ENCODE peak calls at places on chromosomes 16 and 17, in five cellular contexts. V is endothelial cell of umbilical vein; E is fibroblast of lung; K is heart right ventricle; R is CD8-positive, alpha-beta memory T cell. G is an unnamed sample. For H3K36me3, H3K27me3 and H3K4me1, the result is how much of the 10 kb centered on the place peaks cover.

GRCh38 chr16:17343028-17343427 is 127.7 kb downstream of the XYLT1 start:
- DNase-seq in V (no peak), E (no peak), K (no peak), R (peak), G (no peak)

GRCh38 chr16:65229191-65229662 is 107.4 kb upstream of the CDH11 start:
- DNase-seq in V (no peak), E (peak), K (no peak), R (no peak), G (no peak)

GRCh38 chr17:80125656-80126448 is 21.1 kb downstream of the EIF4A3 start:
- DNase-seq in V (no peak), E (peak), K (no peak), R (no peak), G (no peak)

GRCh38 chr17:65901394-65901793 is 290.5 kb downstream of the CEP112 start:
- DNase-seq in V (no peak), E (no peak), K (no peak), R (no peak), G (no peak)

GRCh38 chr17:79326814-79327213 is 252.2 kb downstream of the ENGASE start:
- DNase-seq in V (no peak), E (no peak), K (no peak), R (no peak), G (no peak)

GRCh38 chr16:54201200-54201599 is 85.4 kb downstream of the IRX3 start:
- DNase-seq in V (no peak), E (no peak), K (no peak), R (no peak), G (no peak)

GRCh38 chr17:3030096-3030495 is 33.3 kb downstream of the OR1D5 start:
- DNase-seq in V (peak), E (peak), K (peak), R (no peak), G (no peak)

GRCh38 chr17:13395346-13395745 is 206.4 kb downstream of the HS3ST3A1 start:
- DNase-seq in V (no peak), E (no peak), K (no peak), R (no peak), G (no peak)

GRCh38 chr17:43328650-43329049 is 70.1 kb upstream of the ARL4D start:
- DNase-seq in V (no peak), E (no peak), K (no peak), R (no peak), G (no peak)

GRCh38 chr16:73298562-73298961 is 250.6 kb upstream of the ZFHX3 start:
- DNase-seq in V (no peak), E (peak), K (no peak), R (no peak), G (no peak)

GRCh38 chr16:6122401-6122800 is 1024.8 kb upstream of the EEF2KMT start:
- DNase-seq in V (no peak), E (no peak), K (no peak), R (no peak), G (no peak)

GRCh38 chr16:83402969-83403368 is 404.8 kb upstream of the HSBP1 start:
- DNase-seq in V (peak), E (peak), K (no peak), R (no peak), G (no peak)

GRCh38 chr16:50640919-50641817 is 39.9 kb downstream of the SNX20 start:
- DNase-seq in V (no peak), E (no peak), K (no peak), R (no peak), G (no peak)

GRCh38 chr17:74452027-74452840 is 14.2 kb upstream of the CD300A start:
- DNase-seq in V (no peak), E (no peak), K (no peak), R (no peak), G (no peak)

GRCh38 chr16:49615606-49616005 is 240.3 kb downstream of the ZNF423 start:
- DNase-seq in V (no peak), E (no peak), K (no peak), R (no peak), G (no peak)

GRCh38 chr17:36608794-36609497 is 7.6 kb downstream of the MRM1 start:
- DNase-seq in V (peak), E (peak), K (no peak), R (no peak), G (no peak)

GRCh38 chr17:69822314-69822875 is 252.6 kb upstream of the KCNJ16 start:
- DNase-seq in V (no peak), E (peak), K (no peak), R (no peak), G (no peak)

GRCh38 chr16:51150894-51151320 is at the start of gene SALL1:
- DNase-seq in V (no peak), E (no peak), K (no peak), R (no peak), G (no peak)

DNA sequence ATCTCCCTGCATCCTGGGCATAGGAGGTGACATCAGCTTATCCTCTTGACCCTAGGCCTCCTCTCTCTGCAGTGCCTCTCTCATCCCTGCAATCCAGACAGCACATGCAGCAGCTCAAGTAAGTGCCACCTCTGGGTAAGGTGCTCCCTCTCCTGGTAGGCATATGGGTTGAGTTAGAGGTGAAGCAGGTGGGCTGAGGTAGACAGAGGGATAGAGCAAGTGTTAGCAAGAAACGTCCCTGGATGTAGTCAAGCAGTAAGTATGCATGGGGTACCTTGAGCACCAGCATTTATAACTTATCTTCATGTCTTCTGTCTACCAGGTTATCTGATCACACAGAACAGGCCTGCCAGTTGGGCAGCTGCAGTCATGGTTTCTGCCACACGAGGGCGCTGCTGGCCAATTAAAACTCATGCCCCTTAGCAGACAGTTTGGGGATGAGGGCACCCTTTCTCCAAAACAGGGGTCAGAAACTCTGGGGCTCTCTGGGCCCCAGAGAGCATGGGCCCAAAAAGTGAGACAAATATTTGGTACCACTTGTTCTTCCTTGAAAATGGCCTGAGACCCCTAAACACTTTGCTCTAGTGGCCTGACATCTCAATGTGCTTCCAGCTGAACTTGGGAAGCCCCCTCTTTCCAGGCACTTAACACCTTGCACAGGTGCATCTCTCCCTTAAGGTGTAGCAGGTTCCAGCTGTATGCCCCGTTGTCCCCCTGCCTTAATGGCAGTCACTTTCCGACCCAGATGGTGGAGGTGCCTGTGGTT is 59.8 kb downstream of the NEUROD2 start:
- DNase-seq in V (peak), E (no peak), K (peak), R (peak), G (peak)
- H3K36me3 ChIP-seq in V (under half), E (under half), K (under half), R (under half), G (under half)

DNA sequence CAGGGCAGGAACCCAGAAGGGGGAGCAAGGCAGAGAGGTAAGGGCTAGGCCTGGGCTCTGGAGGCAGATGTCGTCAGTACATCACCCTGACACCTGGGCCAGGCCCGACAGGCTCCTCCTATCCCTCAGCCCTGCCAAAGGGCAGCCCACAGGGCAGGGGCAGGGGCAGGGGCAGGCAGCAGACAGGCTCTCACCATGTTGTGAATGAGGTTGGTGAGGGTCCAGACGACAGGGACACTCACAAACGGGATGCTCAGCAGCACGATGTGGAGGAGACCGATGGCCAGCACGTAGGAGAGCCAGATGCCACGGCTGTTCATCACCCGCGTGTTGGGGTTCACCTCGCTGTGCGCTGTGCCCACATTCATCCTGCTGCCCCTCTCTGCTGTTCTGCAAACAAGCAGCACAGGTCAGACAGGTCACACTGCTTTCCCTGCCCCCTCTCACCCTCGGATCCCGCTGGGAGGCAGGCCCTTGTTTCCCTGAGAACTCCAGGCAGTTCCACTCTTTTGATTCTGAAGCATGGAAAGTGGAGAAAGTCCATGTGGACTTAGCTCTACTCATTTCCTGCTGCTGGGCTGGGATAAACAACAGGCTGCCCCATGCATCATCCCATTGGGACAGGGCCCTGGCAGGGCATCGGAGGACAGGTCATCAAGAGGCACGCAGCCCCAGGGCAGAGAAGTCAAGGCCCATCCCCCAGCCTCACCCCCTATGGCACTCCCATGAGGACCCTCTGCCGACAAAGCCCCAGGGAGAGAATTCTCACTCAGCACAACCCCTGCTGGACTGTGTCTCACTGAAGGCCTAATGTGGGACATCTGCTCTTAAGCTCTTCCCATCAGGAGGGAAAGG is 3.3 kb downstream of the ORMDL3 start:
- DNase-seq in V (peak), E (no peak), K (no peak), R (no peak), G (no peak)
- H3K27me3 ChIP-seq in V (under half), E (under half), K (under half), R (under half), G (under half)

DNA sequence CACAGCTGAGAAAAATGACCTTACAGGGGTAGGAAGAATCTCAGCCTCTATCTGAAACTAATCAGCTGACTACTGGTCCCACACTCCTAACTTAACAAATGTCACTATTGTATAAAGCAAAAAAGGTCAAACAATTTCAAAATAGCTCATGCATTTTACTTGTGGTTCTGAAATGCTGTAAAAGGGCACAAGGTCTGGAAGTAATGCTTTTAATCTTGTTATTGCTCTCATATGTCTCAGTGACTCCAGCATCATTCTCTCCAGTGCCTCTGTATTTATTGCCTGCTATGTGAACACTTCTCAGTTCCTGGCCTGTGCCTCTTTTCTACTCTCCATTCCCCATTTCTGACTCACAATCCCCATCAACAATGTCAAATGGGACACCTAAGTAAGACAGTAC is 937.7 kb downstream of the CDH11 start:
- DNase-seq in V (no peak), E (no peak), K (no peak), R (no peak), G (no peak)
- H3K4me1 ChIP-seq in V (under half), E (under half), K (under half), R (under half), G (under half)

GRCh38 chr16:7521834-7522233 is 189.2 kb downstream of the RBFOX1 start:
- DNase-seq in V (no peak), E (no peak), K (no peak), R (no peak), G (no peak)

GRCh38 chr16:7524419-7524818 is 191.8 kb downstream of the RBFOX1 start:
- DNase-seq in V (no peak), E (no peak), K (no peak), R (no peak), G (no peak)

GRCh38 chr16:7532534-7532933 is 199.9 kb downstream of the RBFOX1 start:
- DNase-seq in V (no peak), E (no peak), K (no peak), R (no peak), G (no peak)

GRCh38 chr16:7526736-7527135 is 194.1 kb downstream of the RBFOX1 start:
- DNase-seq in V (no peak), E (no peak), K (no peak), R (no peak), G (no peak)
- H3K36me3 ChIP-seq in V (under half), E (under half), K (under half), R (under half), G (under half)

G was measured in HAP-1.